ENCODE peak calls at places on chromosome X, in nine cellular contexts. Z, W, J, S, N, K, H, X and C are unnamed samples.
A peak's percentile ranks its signal among the peaks of the same experiment; 100 is the strongest.

GRCh38 chrX:134782796-134783195 is 124.5 kb upstream of the PLAC1 start:
- DNase-seq in Z (no peak), W (peak; percentile 59), J (peak; percentile 59), S (no peak), N (peak; percentile 15), K (no peak), H (peak; percentile 19), X (no peak), C (no peak)

GRCh38 chrX:132786217-132786616 is 172.2 kb downstream of the HS6ST2 start:
- DNase-seq in Z (no peak), W (no peak), J (peak; percentile 3), S (no peak), N (no peak), K (no peak), H (no peak), X (no peak), C (no peak)

GRCh38 chrX:105190252-105190853 is 30.1 kb downstream of the TEX13A start:
- DNase-seq in Z (no peak), W (peak; percentile 6), J (peak; percentile 40), S (no peak), N (peak; percentile 40), K (no peak), H (peak; percentile 10), X (no peak), C (no peak)

GRCh38 chrX:12977761-12978204 is 2.9 kb downstream of the TMSB4X start:
- DNase-seq in Z (no peak), W (no peak), J (no peak), S (no peak), N (no peak), K (no peak), H (no peak), X (no peak), C (no peak)

GRCh38 chrX:1389993-1390285 is 2.0 kb downstream of the SLC25A6 start:
- DNase-seq in Z (no peak), W (no peak), J (no peak), S (no peak), N (no peak), K (no peak), H (no peak), X (peak; percentile 39), C (no peak)

GRCh38 chrX:79287724-79288123 is 79.4 kb downstream of the ITM2A start:
- DNase-seq in Z (no peak), W (no peak), J (no peak), S (no peak), N (no peak), K (no peak), H (no peak), X (no peak), C (no peak)

GRCh38 chrX:115561605-115562491 is 874 bp downstream of the PLS3 start:
- DNase-seq in Z (no peak), W (peak; percentile 35), J (peak; percentile 60), S (peak; percentile 77), N (no peak), K (no peak), H (peak; percentile 82), X (peak; percentile 83), C (peak; percentile 82)

GRCh38 chrX:64894454-64895038 is 81.7 kb downstream of the ZC4H2 start:
- DNase-seq in Z (peak; percentile 16), W (peak; percentile 5), J (no peak), S (peak; percentile 33), N (no peak), K (no peak), H (peak; percentile 69), X (no peak), C (no peak)

GRCh38 chrX:110836982-110837381 is 41.4 kb upstream of the CHRDL1 start:
- DNase-seq in Z (no peak), W (no peak), J (peak; percentile 0), S (peak; percentile 74), N (no peak), K (no peak), H (peak; percentile 77), X (no peak), C (no peak)

GRCh38 chrX:16429391-16429790 is 220.6 kb upstream of the S100G start:
- DNase-seq in Z (no peak), W (peak; percentile 37), J (no peak), S (no peak), N (no peak), K (no peak), H (no peak), X (no peak), C (no peak)

GRCh38 chrX:154308108-154308946 is 12.7 kb downstream of the TKTL1 start:
- DNase-seq in Z (peak; percentile 80), W (peak; percentile 10), J (peak; percentile 55), S (peak; percentile 82), N (peak; percentile 41), K (no peak), H (peak; percentile 67), X (peak; percentile 62), C (no peak)

GRCh38 chrX:41082783-41083182 is 2.5 kb upstream of the USP9X start:
- DNase-seq in Z (no peak), W (no peak), J (no peak), S (no peak), N (no peak), K (no peak), H (no peak), X (no peak), C (no peak)

GRCh38 chrX:48890296-48890925 is 7.2 kb downstream of the TIMM17B start:
- DNase-seq in Z (peak; percentile 6), W (no peak), J (no peak), S (peak; percentile 56), N (no peak), K (no peak), H (peak; percentile 20), X (no peak), C (no peak)

GRCh38 chrX:48891402-48892288 is 5.9 kb downstream of the TIMM17B start:
- DNase-seq in Z (peak; percentile 77), W (peak; percentile 70), J (peak; percentile 94), S (peak; percentile 92), N (peak; percentile 72), K (peak; percentile 45), H (peak; percentile 90), X (peak; percentile 91), C (peak; percentile 93)

GRCh38 chrX:48893556-48894348 is 3.8 kb downstream of the TIMM17B start:
- DNase-seq in Z (peak; percentile 10), W (no peak), J (no peak), S (no peak), N (no peak), K (no peak), H (no peak), X (no peak), C (no peak)

GRCh38 chrX:48892896-48893295 is 4.7 kb downstream of the TIMM17B start:
- DNase-seq in Z (peak; percentile 6), W (no peak), J (no peak), S (no peak), N (no peak), K (no peak), H (no peak), X (no peak), C (no peak)

DNA sequence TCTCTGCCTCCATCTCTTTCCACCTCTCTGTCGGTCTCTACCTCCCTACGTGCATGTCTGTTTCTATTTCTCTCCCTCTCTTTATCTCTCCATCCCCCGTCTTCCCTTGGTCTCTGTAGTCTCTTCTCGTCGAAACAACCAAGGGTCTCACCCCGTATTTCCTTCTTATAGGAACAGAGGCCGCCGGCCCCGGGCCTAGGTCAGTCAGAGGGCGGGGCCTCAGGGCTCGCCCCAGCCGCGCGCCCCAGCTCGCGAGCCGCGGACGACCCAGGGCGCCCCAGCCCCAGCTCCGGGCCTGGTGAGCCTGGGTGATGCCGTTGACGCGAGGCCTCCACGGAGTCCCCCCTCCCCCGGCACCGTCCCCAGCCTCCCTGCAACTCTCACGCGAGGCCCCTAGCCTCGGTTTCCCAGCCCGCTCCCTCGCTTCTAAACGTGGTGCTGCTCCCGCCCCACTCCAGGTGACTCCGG is 6.6 kb downstream of the TIMM17B start:
- DNase-seq in Z (peak; percentile 20), W (no peak), J (no peak), S (no peak), N (no peak), K (no peak), H (peak; percentile 61), X (no peak), C (no peak)
- H3K27ac ChIP-seq in Z (peak overlapping the region; percentile 85), W (no peak overlapping the region), J (peak overlapping the region; percentile 51), S (peak overlapping the region; percentile 76), N (no peak overlapping the region), K (peak overlapping the region; percentile 73), H (no peak overlapping the region), X (peak overlapping the region; percentile 36), C (peak overlapping the region; percentile 84)

GRCh38 chrX:109624641-109625311 is at the start of gene KCNE5:
- DNase-seq in Z (no peak), W (no peak), J (peak; percentile 27), S (no peak), N (no peak), K (no peak), H (peak; percentile 79), X (no peak), C (no peak)
- H3K4me3 ChIP-seq in Z (peak within 1 kb of the TSS; percentile 21), W (no peak within 1 kb of the TSS), J (peak within 1 kb of the TSS; percentile 4), S (no peak within 1 kb of the TSS), N (peak within 1 kb of the TSS; percentile 22), K (peak within 1 kb of the TSS; percentile 32), H (peak within 1 kb of the TSS; percentile 31), X (no peak within 1 kb of the TSS), C (peak within 1 kb of the TSS; percentile 67)

GRCh38 chrX:74527344-74527743 is 87.1 kb downstream of the RLIM start:
- DNase-seq in Z (no peak), W (no peak), J (no peak), S (no peak), N (no peak), K (no peak), H (no peak), X (no peak), C (no peak)
- TF ChIP-seq CTCF in Z (no peak), W (no peak), J (no peak), S (no peak), N (no peak), K (no peak), H (no peak), X (no peak), C (no peak)

GRCh38 chrX:137573356-137574101 is 7.6 kb downstream of the ZIC3 start:
- DNase-seq in Z (no peak), W (no peak), J (no peak), S (no peak), N (no peak), K (no peak), H (peak; percentile 92), X (no peak), C (no peak)
- H3K27ac ChIP-seq in Z (no peak overlapping the region), W (no peak overlapping the region), J (no peak overlapping the region), S (no peak overlapping the region), N (no peak overlapping the region), K (no peak overlapping the region), H (no peak overlapping the region), X (no peak overlapping the region), C (no peak overlapping the region)